ENCODE peak calls at places on chromosome 5, in nine cellular contexts. J, T, M, F, O, A, C, D and V are unnamed samples.

GRCh38 chr5:62550103-62550502 is 28.5 kb upstream of the LRRC70 start:
- DNase-seq in J (no peak), T (no peak), M (no peak), F (no peak), O (no peak), A (no peak), C (no peak), D (no peak), V (no peak)

GRCh38 chr5:127229185-127229889 is 61.3 kb upstream of the MEGF10 start:
- DNase-seq in J (peak; percentile 61), T (peak; percentile 62), M (no peak), F (no peak), O (peak; percentile 36), A (peak; percentile 46), C (peak; percentile 78), D (peak; percentile 62), V (no peak)

GRCh38 chr5:112480501-112480900 is 61.4 kb upstream of the EPB41L4A start:
- DNase-seq in J (no peak), T (no peak), M (no peak), F (no peak), O (no peak), A (no peak), C (no peak), D (no peak), V (no peak)

GRCh38 chr5:166909040-166909439 is 1382.4 kb upstream of the WWC1 start:
- DNase-seq in J (no peak), T (no peak), M (no peak), F (peak; percentile 50), O (no peak), A (peak; percentile 66), C (no peak), D (no peak), V (no peak)

GRCh38 chr5:168152660-168153059 is 138.8 kb upstream of the WWC1 start:
- DNase-seq in J (no peak), T (no peak), M (no peak), F (peak; percentile 42), O (no peak), A (no peak), C (no peak), D (no peak), V (no peak)

GRCh38 chr5:174056064-174056842 is 10.7 kb downstream of the NSG2 start:
- DNase-seq in J (no peak), T (no peak), M (peak; percentile 56), F (no peak), O (no peak), A (no peak), C (no peak), D (no peak), V (no peak)

GRCh38 chr5:84384604-84385575 is at the start of gene EDIL3:
- DNase-seq in J (peak; percentile 32), T (no peak), M (no peak), F (no peak), O (no peak), A (peak; percentile 69), C (peak; percentile 67), D (no peak), V (peak; percentile 94)

GRCh38 chr5:139668064-139668880 is 20.1 kb downstream of the CXXC5 start:
- DNase-seq in J (no peak), T (peak; percentile 64), M (no peak), F (no peak), O (peak; percentile 37), A (peak; percentile 50), C (no peak), D (no peak), V (no peak)

GRCh38 chr5:139889410-139889809 is 93.8 kb downstream of the PSD2 start:
- DNase-seq in J (no peak), T (no peak), M (no peak), F (no peak), O (no peak), A (no peak), C (no peak), D (no peak), V (no peak)

GRCh38 chr5:53381-54174 is 38.4 kb upstream of the PLEKHG4B start:
- DNase-seq in J (no peak), T (no peak), M (no peak), F (no peak), O (peak; percentile 28), A (peak; percentile 36), C (no peak), D (no peak), V (no peak)

GRCh38 chr5:1516615-1517601 is 6.9 kb downstream of the LPCAT1 start:
- DNase-seq in J (peak; percentile 19), T (peak; percentile 26), M (no peak), F (no peak), O (peak; percentile 1), A (peak; percentile 62), C (peak; percentile 54), D (peak; percentile 12), V (peak; percentile 92)

GRCh38 chr5:181114844-181115778 is 15.9 kb downstream of the OR2V1 start:
- DNase-seq in J (no peak), T (no peak), M (peak; percentile 11), F (peak; percentile 69), O (no peak), A (no peak), C (no peak), D (no peak), V (no peak)

GRCh38 chr5:176185133-176185733 is 53.0 kb upstream of the SIMC1 start:
- DNase-seq in J (no peak), T (no peak), M (no peak), F (no peak), O (no peak), A (no peak), C (no peak), D (no peak), V (no peak)

GRCh38 chr5:66246621-66247020 is 102.5 kb downstream of the SREK1 start:
- DNase-seq in J (no peak), T (no peak), M (no peak), F (no peak), O (no peak), A (peak; percentile 22), C (no peak), D (no peak), V (no peak)

GRCh38 chr5:23639326-23639725 is 131.9 kb downstream of the PRDM9 start:
- DNase-seq in J (no peak), T (no peak), M (no peak), F (no peak), O (no peak), A (no peak), C (no peak), D (no peak), V (no peak)

GRCh38 chr5:72451771-72452505 is 55.3 kb downstream of the ZNF366 start:
- DNase-seq in J (peak; percentile 85), T (peak; percentile 54), M (peak; percentile 30), F (no peak), O (no peak), A (peak; percentile 100), C (peak; percentile 91), D (no peak), V (no peak)

GRCh38 chr5:78953092-78953800 is 31.9 kb downstream of the ARSB start:
- DNase-seq in J (no peak), T (no peak), M (no peak), F (peak; percentile 43), O (no peak), A (no peak), C (no peak), D (no peak), V (no peak)

GRCh38 chr5:40569549-40570270 is 110.0 kb upstream of the PTGER4 start:
- DNase-seq in J (no peak), T (no peak), M (no peak), F (no peak), O (no peak), A (peak; percentile 49), C (no peak), D (no peak), V (no peak)

GRCh38 chr5:175521313-175521833 is 43.0 kb downstream of the SFXN1 start:
- DNase-seq in J (no peak), T (no peak), M (no peak), F (no peak), O (peak; percentile 20), A (no peak), C (no peak), D (no peak), V (no peak)

GRCh38 chr5:57332350-57332749 is 150.3 kb downstream of the ACTBL2 start:
- DNase-seq in J (no peak), T (no peak), M (no peak), F (no peak), O (no peak), A (peak; percentile 61), C (no peak), D (no peak), V (no peak)

GRCh38 chr5:128494516-128494915 is 43.5 kb downstream of the FBN2 start:
- DNase-seq in J (no peak), T (no peak), M (no peak), F (no peak), O (no peak), A (no peak), C (no peak), D (no peak), V (no peak)
- TF ChIP-seq CTCF in J (no peak), T (no peak), M (no peak), F (peak; percentile 42), O (no peak), A (peak; percentile 12), C (no peak), D (no peak), V (peak; percentile 55)

GRCh38 chr5:87069311-87069710 is 198.4 kb upstream of the RASA1 start:
- DNase-seq in J (no peak), T (no peak), M (no peak), F (no peak), O (no peak), A (no peak), C (no peak), D (no peak), V (no peak)

GRCh38 chr5:87074934-87075541 is 192.6 kb upstream of the RASA1 start:
- DNase-seq in J (no peak), T (peak; percentile 59), M (no peak), F (no peak), O (peak; percentile 5), A (no peak), C (no peak), D (no peak), V (no peak)

GRCh38 chr5:87074072-87074471 is 193.6 kb upstream of the RASA1 start:
- DNase-seq in J (no peak), T (no peak), M (no peak), F (no peak), O (no peak), A (no peak), C (no peak), D (no peak), V (no peak)

GRCh38 chr5:87069974-87070608 is 197.6 kb upstream of the RASA1 start:
- DNase-seq in J (peak; percentile 34), T (peak; percentile 53), M (peak; percentile 17), F (peak; percentile 16), O (no peak), A (peak; percentile 81), C (no peak), D (no peak), V (no peak)
- TF ChIP-seq CTCF in J (peak; percentile 48), T (peak; percentile 40), M (peak; percentile 71), F (peak; percentile 82), O (no peak), A (peak; percentile 68), C (no peak), D (no peak), V (peak; percentile 87)

GRCh38 chr5:92222449-92222848 is 839.3 kb upstream of the ARRDC3 start:
- DNase-seq in J (no peak), T (no peak), M (no peak), F (no peak), O (no peak), A (no peak), C (no peak), D (no peak), V (no peak)
- TF ChIP-seq CTCF in J (no peak), T (no peak), M (peak; percentile 24), F (no peak), O (no peak), A (no peak), C (no peak), D (no peak), V (peak; percentile 51)

GRCh38 chr5:150710165-150710564 is 9.3 kb upstream of the RBM22 start:
- DNase-seq in J (no peak), T (no peak), M (no peak), F (no peak), O (no peak), A (peak; percentile 36), C (no peak), D (no peak), V (no peak)
- TF ChIP-seq CTCF in J (peak; percentile 20), T (peak; percentile 15), M (peak; percentile 18), F (peak; percentile 54), O (peak; percentile 39), A (peak; percentile 11), C (no peak), D (no peak), V (peak; percentile 72)